ENCODE peak calls at places on chromosomes 16 and 17, in five cellular contexts. W, G, D, L and K are unnamed samples.

GRCh38 chr16:58885528-58886170 is 151.5 kb upstream of the GOT2 start:
- DNase-seq in W (no peak), G (no peak), D (no peak), L (no peak), K (no peak)

GRCh38 chr16:66408181-66409048 is 18.7 kb upstream of the BEAN1 start:
- DNase-seq in W (peak; percentile 92), G (peak; percentile 49), D (peak; percentile 72), L (peak; percentile 20), K (peak; percentile 80)

GRCh38 chr16:89549007-89549700 is 11.3 kb upstream of the RPL13 start:
- DNase-seq in W (no peak), G (no peak), D (no peak), L (no peak), K (no peak)

GRCh38 chr17:49590874-49591273 is 15.2 kb downstream of the NXPH3 start:
- DNase-seq in W (no peak), G (no peak), D (no peak), L (no peak), K (no peak)

GRCh38 chr17:50055426-50056216 is at the start of gene ITGA3:
- DNase-seq in W (peak; percentile 96), G (peak; percentile 93), D (peak; percentile 86), L (peak; percentile 95), K (peak; percentile 98)

GRCh38 chr17:18314059-18314730 is 599 bp downstream of the TOP3A start:
- DNase-seq in W (peak; percentile 49), G (no peak), D (no peak), L (no peak), K (peak; percentile 30)

GRCh38 chr16:15434425-15435215 is at the start of gene BMERB1:
- DNase-seq in W (peak; percentile 91), G (peak; percentile 94), D (peak; percentile 39), L (peak; percentile 91), K (peak; percentile 34)

GRCh38 chr17:40024901-40025300 is 9.7 kb downstream of the CSF3 start:
- DNase-seq in W (peak; percentile 81), G (no peak), D (no peak), L (no peak), K (no peak)

GRCh38 chr16:70421473-70422311 is 17.2 kb downstream of the ST3GAL2 start:
- DNase-seq in W (no peak), G (no peak), D (no peak), L (no peak), K (no peak)

GRCh38 chr16:56998861-56999260 is 9.5 kb downstream of the NLRC5 start:
- DNase-seq in W (no peak), G (no peak), D (no peak), L (no peak), K (no peak)

GRCh38 chr16:27819356-27819755 is 244.2 kb downstream of the GSG1L start:
- DNase-seq in W (no peak), G (no peak), D (no peak), L (no peak), K (no peak)

GRCh38 chr17:6780001-6780400 is 4.0 kb downstream of the FBXO39 start:
- DNase-seq in W (no peak), G (no peak), D (no peak), L (no peak), K (no peak)

GRCh38 chr16:49510676-49511305 is 137.2 kb downstream of the C16orf78 start:
- DNase-seq in W (no peak), G (no peak), D (no peak), L (no peak), K (no peak)

GRCh38 chr17:81173761-81174160 is 7.7 kb upstream of the AATK start:
- DNase-seq in W (peak; percentile 19), G (no peak), D (no peak), L (no peak), K (no peak)

GRCh38 chr17:50464121-50464520 is 4.6 kb downstream of the CHAD start:
- DNase-seq in W (no peak), G (no peak), D (no peak), L (no peak), K (no peak)

DNA sequence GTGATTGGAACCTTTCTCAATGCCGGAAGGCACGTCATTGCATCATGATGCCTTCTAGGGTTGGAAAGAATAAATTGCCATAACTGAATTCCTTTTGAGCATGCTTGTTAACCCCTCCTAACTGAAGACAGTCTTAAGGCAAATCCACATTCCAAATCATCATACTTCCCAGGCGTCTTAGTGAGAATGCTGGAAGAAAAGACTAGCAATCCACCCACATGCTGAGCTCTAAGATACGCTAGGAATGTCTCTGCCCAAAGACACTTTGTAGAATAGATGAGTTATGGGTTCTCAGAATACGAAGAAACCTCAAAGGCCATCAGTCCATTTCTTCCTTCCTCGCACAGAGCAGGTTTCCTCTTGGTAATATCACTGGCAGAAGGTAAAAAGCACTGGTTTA is 486.5 kb downstream of the HS3ST4 start:
- DNase-seq in W (no peak), G (no peak), D (no peak), L (peak; percentile 24), K (no peak)
- H3K4me1 ChIP-seq in W (no peaks in the 10 kb centered on the region), G (no peaks in the 10 kb centered on the region), D (no peaks in the 10 kb centered on the region), L (peaks cover 15% of the 10 kb centered on the region), K (no peaks in the 10 kb centered on the region)

GRCh38 chr16:85395913-85396878 is 216.9 kb upstream of the GSE1 start:
- DNase-seq in W (peak; percentile 52), G (peak; percentile 75), D (no peak), L (no peak), K (no peak)

GRCh38 chr16:85394511-85395206 is 218.5 kb upstream of the GSE1 start:
- DNase-seq in W (no peak), G (no peak), D (no peak), L (no peak), K (no peak)

GRCh38 chr16:85393674-85394510 is 219.2 kb upstream of the GSE1 start:
- DNase-seq in W (peak; percentile 64), G (peak; percentile 90), D (peak; percentile 13), L (peak; percentile 83), K (peak; percentile 23)

GRCh38 chr16:85396879-85397871 is 215.9 kb upstream of the GSE1 start:
- DNase-seq in W (no peak), G (no peak), D (no peak), L (peak; percentile 54), K (no peak)

GRCh38 chr16:85395207-85395912 is 217.8 kb upstream of the GSE1 start:
- DNase-seq in W (peak; percentile 99), G (peak; percentile 94), D (no peak), L (no peak), K (peak; percentile 90)
- TF ChIP-seq EZH2phosphoT487 in W (no peak), G (no peak), D (no peak), L (no peak), K (no peak)

GRCh38 chr17:45123930-45124796 is 8.2 kb downstream of the PLCD3 start:
- DNase-seq in W (peak; percentile 94), G (peak; percentile 80), D (no peak), L (peak; percentile 44), K (peak; percentile 96)
- H3K4me1 ChIP-seq in W (peaks cover 43% of the 10 kb centered on the region), G (peaks cover 36% of the 10 kb centered on the region), D (no peaks in the 10 kb centered on the region), L (no peaks in the 10 kb centered on the region), K (peaks cover 55% of the 10 kb centered on the region)

DNA sequence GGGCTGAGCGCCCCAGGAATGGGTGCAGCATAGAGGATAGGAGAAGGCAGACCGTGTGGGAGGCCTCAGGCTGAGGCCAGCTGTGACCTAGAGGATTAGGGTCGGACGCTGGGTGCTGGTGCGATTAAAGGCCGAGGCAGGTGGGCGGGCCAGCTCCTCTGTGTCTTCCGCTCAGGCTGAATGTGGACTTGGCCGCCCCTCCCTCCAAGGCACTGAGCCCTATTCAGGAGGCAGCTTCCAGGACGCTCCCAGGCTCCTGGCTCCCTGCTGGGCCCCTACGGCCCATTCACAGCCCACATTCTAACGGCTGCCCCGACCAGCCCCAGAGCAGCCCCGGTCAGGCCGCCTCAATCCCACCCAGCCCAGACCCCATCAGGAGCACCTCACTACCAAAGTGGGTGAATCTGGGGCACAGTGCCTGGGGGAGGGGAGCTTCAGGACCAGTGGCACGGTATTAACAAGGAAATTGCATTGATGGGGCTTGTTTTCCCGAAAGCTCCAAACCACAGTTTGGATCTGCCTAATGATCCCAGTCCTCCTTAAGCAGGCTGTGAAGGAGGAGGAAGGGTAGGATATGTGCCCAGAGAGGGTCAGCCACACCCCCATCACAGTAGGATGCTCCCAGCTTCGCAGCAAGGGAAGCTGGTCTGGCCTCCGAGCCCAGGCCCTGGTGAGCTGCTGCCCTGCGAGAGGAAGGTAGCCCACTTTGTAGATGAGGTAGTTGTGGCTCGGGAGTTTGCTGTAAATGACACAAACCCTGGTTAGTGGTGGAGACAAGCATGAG is 14.5 kb downstream of the RHBDL3 start:
- DNase-seq in W (no peak), G (no peak), D (no peak), L (peak; percentile 90), K (no peak)
- TF ChIP-seq EZH2phosphoT487 in W (no peak), G (no peak), D (no peak), L (no peak), K (no peak)

GRCh38 chr17:61412860-61413653 is 13.4 kb downstream of the TBX2 start:
- DNase-seq in W (no peak), G (peak; percentile 80), D (no peak), L (peak; percentile 64), K (no peak)
- H3K4me1 ChIP-seq in W (peaks cover 8% of the 10 kb centered on the region), G (peaks cover 49% of the 10 kb centered on the region), D (no peaks in the 10 kb centered on the region), L (peaks cover 20% of the 10 kb centered on the region), K (peaks cover 31% of the 10 kb centered on the region)

DNA sequence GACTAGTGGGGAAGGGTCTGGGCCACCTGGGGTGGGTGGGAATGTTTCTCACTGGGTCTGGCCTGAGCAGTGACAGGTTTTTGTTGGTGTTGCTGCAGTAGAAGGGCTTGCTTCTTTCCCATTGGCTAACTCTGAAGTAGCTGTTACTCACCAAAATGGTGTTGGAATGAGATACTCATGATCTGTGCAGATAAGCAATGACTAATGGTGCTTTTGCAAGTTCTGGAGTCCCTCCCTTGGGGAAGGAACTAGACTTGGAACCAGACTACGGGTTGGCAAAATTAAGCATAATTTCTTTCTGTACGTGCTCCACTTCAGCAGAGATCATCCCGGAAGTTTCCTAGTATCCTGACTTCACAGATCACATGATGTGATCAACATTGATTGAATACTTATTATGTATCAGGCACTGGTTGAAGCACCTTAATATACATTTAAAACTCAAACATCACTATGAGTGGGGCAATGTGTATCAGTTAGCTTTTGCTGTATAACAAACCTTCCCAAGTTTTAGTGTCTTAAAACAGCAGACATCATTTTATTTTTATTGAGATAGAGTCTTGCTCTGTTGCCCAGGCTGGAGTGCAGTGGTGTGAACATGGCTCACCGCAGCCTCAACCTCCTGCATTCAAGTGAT is 30.1 kb downstream of the CHP2 start:
- DNase-seq in W (peak; percentile 53), G (no peak), D (no peak), L (no peak), K (peak; percentile 14)
- TF ChIP-seq EZH2phosphoT487 in W (no peak), G (no peak), D (no peak), L (no peak), K (no peak)

GRCh38 chr16:85584192-85584757 is 28.8 kb upstream of the GSE1 start:
- DNase-seq in W (no peak), G (no peak), D (no peak), L (no peak), K (no peak)
- H3K4me1 ChIP-seq in W (peaks cover 20% of the 10 kb centered on the region), G (peaks cover 92% of the 10 kb centered on the region), D (no peaks in the 10 kb centered on the region), L (peaks cover 98% of the 10 kb centered on the region), K (no peaks in the 10 kb centered on the region)

GRCh38 chr17:44093231-44093900 is 22.8 kb downstream of the G6PC3 start:
- DNase-seq in W (no peak), G (no peak), D (no peak), L (no peak), K (no peak)

GRCh38 chr17:44097110-44097810 is 26.2 kb downstream of the HDAC5 start:
- DNase-seq in W (peak; percentile 81), G (no peak), D (no peak), L (no peak), K (peak; percentile 22)

GRCh38 chr17:44094701-44095387 is 24.3 kb downstream of the G6PC3 start:
- DNase-seq in W (no peak), G (no peak), D (no peak), L (peak; percentile 0), K (no peak)

GRCh38 chr17:44095388-44095646 is 24.8 kb downstream of the G6PC3 start:
- DNase-seq in W (no peak), G (no peak), D (no peak), L (no peak), K (no peak)

GRCh38 chr17:44095647-44096496 is 25.3 kb downstream of the G6PC3 start:
- DNase-seq in W (peak; percentile 94), G (peak; percentile 85), D (no peak), L (peak; percentile 96), K (peak; percentile 65)
- TF ChIP-seq EZH2phosphoT487 in W (no peak), G (no peak), D (no peak), L (no peak), K (no peak)